ENCODE peak calls at places on chromosomes 5 and 9, in four cellular contexts. W, B, N and C are unnamed samples.

GRCh38 chr5:53123702-53124101 is 14.1 kb upstream of the MOCS2 start:
- DNase-seq in B (no peak), N (no peak), W (peak), C (no peak)

GRCh38 chr5:62431735-62432617 is 19.4 kb downstream of the IPO11 start:
- DNase-seq in N (no peak), B (no peak), W (no peak), C (peak)

GRCh38 chr5:21219255-21219654 is 1231.3 kb upstream of the CDH18 start:
- DNase-seq in N (no peak), B (no peak), W (peak), C (no peak)

GRCh38 chr5:10518352-10518751 is 45.5 kb upstream of the ANKRD33B start:
- DNase-seq in B (peak), N (no peak), W (peak), C (no peak)

GRCh38 chr9:87567566-87567965 is 69.9 kb downstream of the DAPK1 start:
- DNase-seq in N (peak), W (peak), B (no peak), C (no peak)

GRCh38 chr9:114507726-114508125 is 2.5 kb upstream of the WHRN start:
- DNase-seq in W (no peak), B (no peak), N (peak), C (no peak)

GRCh38 chr5:175471628-175472027 is 6.7 kb upstream of the SFXN1 start:
- DNase-seq in B (no peak), W (no peak), N (no peak), C (no peak)

GRCh38 chr9:128101231-128101641 is 26.3 kb downstream of the PTGES2 start:
- DNase-seq in B (no peak), W (no peak), N (no peak), C (no peak)

GRCh38 chr5:65762234-65762633 is 40.2 kb downstream of the NLN start:
- DNase-seq in N (no peak), W (no peak), B (no peak), C (no peak)

GRCh38 chr5:37437716-37438115 is 58.6 kb downstream of the WDR70 start:
- DNase-seq in N (no peak), B (peak), W (peak), C (no peak)

GRCh38 chr5:179731791-179732411 is 721 bp upstream of the MAML1 start:
- DNase-seq in W (no peak), N (no peak), B (no peak), C (peak)

GRCh38 chr5:142826093-142826492 is 55.9 kb downstream of the ARHGAP26 start:
- DNase-seq in B (no peak), W (no peak), N (no peak), C (no peak)

GRCh38 chr5:9401786-9402472 is 143.9 kb downstream of the SEMA5A start:
- DNase-seq in W (no peak), N (no peak), B (no peak), C (no peak)

GRCh38 chr5:99543841-99544240 is 615.0 kb upstream of the CHD1 start:
- DNase-seq in W (peak), B (no peak), N (no peak), C (no peak)

GRCh38 chr5:165187815-165188214 is 1682.4 kb downstream of the MAT2B start:
- DNase-seq in N (no peak), B (no peak), W (no peak), C (no peak)

GRCh38 chr5:134634227-134634626 is 1.6 kb upstream of the SAR1B start:
- DNase-seq in W (no peak), B (no peak), N (no peak), C (no peak)

GRCh38 chr5:78547731-78548189 is 100.8 kb downstream of the LHFPL2 start:
- DNase-seq in N (no peak), B (peak), W (peak), C (peak)

GRCh38 chr5:6505779-6506557 is 57.3 kb downstream of the UBE2QL1 start:
- DNase-seq in W (no peak), N (no peak), B (no peak), C (no peak)

GRCh38 chr9:132233138-132233537 is 71.3 kb downstream of the NTNG2 start:
- DNase-seq in W (no peak), B (no peak), N (no peak), C (no peak)

GRCh38 chr5:106417163-106417562 is 1253.6 kb downstream of the EFNA5 start:
- DNase-seq in W (no peak), B (no peak), N (no peak), C (no peak)

GRCh38 chr5:124662261-124662781 is 84.1 kb downstream of the ZNF608 start:
- DNase-seq in N (peak), W (no peak), B (no peak), C (peak)

GRCh38 chr9:122912671-122912963 is 506 bp downstream of the ZBTB6 start:
- DNase-seq in N (no peak), B (no peak), W (no peak), C (no peak)

GRCh38 chr5:84791153-84791552 is 406.5 kb upstream of the EDIL3 start:
- DNase-seq in B (no peak), N (no peak), W (no peak), C (no peak)

GRCh38 chr9:129403743-129404620 is 216.9 kb downstream of the C9orf50 start:
- DNase-seq in N (no peak), W (no peak), B (no peak), C (no peak)

GRCh38 chr5:169656125-169656990 is 19.3 kb downstream of the DOCK2 start:
- DNase-seq in B (no peak), W (no peak), N (no peak), C (no peak)

GRCh38 chr9:124764774-124765438 is 6.2 kb downstream of the NR6A1 start:
- DNase-seq in N (peak), W (no peak), B (no peak), C (no peak)

GRCh38 chr9:136525841-136526499 is 19.9 kb downstream of the NOTCH1 start:
- DNase-seq in N (no peak), W (peak), B (no peak), C (peak)

GRCh38 chr9:115008536-115008935 is 78.1 kb upstream of the TNFSF8 start:
- DNase-seq in N (no peak), W (peak), B (peak), C (no peak)

GRCh38 chr5:156414381-156414780 is 87.4 kb downstream of the SGCD start:
- DNase-seq in W (no peak), B (no peak), N (no peak), C (no peak)

GRCh38 chr5:34474573-34475021 is 181.5 kb upstream of the RAI14 start:
- DNase-seq in W (peak), N (peak), B (peak), C (no peak)

GRCh38 chr5:8944005-8944404 is 601.9 kb downstream of the SEMA5A start:
- DNase-seq in N (no peak), W (no peak), B (peak), C (no peak)

GRCh38 chr9:89234636-89235035 is 56.0 kb upstream of the SHC3 start:
- DNase-seq in N (peak), B (no peak), W (peak), C (peak)

GRCh38 chr9:128689820-128690683 is 1.0 kb downstream of the SET start:
- DNase-seq in N (peak), W (peak), B (no peak), C (peak)

GRCh38 chr9:137760426-137760825 is 117.2 kb upstream of the CACNA1B start:
- DNase-seq in N (no peak), B (peak), W (peak), C (no peak)

GRCh38 chr5:124812771-124813358 is 66.4 kb upstream of the ZNF608 start:
- DNase-seq in N (no peak), B (no peak), W (no peak), C (no peak)

GRCh38 chr9:84136119-84136868 is 155.7 kb downstream of the RMI1 start:
- DNase-seq in B (no peak), W (peak), N (no peak), C (peak)